ENCODE peak calls at places on chromosomes 12 and 14, in nine cellular contexts. P is mammary epithelial cell, Y is lung, H is neural progenitor cell, T is tibial artery, F is suprapubic skin, A is gastrocnemius medialis, N is left lung, D is OCI-LY7. S is an unnamed sample.

GRCh38 chr12:6424848-6425247 is 19.9 kb upstream of the CD27 start:
- DNase-seq in H (no peak), T (no peak), N (no peak), P (no peak), A (no peak), Y (no peak), D (no peak), F (no peak), S (peak; percentile 35)

GRCh38 chr14:102958461-102958860 is 36.0 kb downstream of the AMN start:
- DNase-seq in H (no peak), N (no peak), F (no peak), A (no peak), T (no peak), Y (no peak), P (no peak), D (no peak), S (no peak)

GRCh38 chr12:121741743-121742142 is 29.2 kb downstream of the TMEM120B start:
- DNase-seq in N (no peak), F (no peak), A (no peak), P (no peak), T (no peak), Y (no peak), H (no peak), D (no peak), S (no peak)

GRCh38 chr14:89720741-89721315 is 233.7 kb downstream of the EFCAB11 start:
- DNase-seq in Y (peak; percentile 38), A (peak; percentile 32), H (no peak), P (no peak), D (peak; percentile 83), T (peak; percentile 47), F (no peak), N (peak; percentile 73), S (no peak)

GRCh38 chr12:104569348-104570173 is 112.8 kb downstream of the CHST11 start:
- DNase-seq in Y (no peak), D (peak; percentile 39), F (no peak), H (no peak), T (peak; percentile 35), N (no peak), A (no peak), P (no peak), S (no peak)

GRCh38 chr12:81558031-81558430 is 201.1 kb downstream of the PPFIA2 start:
- DNase-seq in F (no peak), T (no peak), Y (no peak), N (no peak), H (no peak), D (no peak), A (no peak), P (no peak), S (no peak)

GRCh38 chr12:114774181-114774580 is 90.2 kb upstream of the TBX3 start:
- DNase-seq in F (no peak), T (no peak), D (no peak), A (no peak), H (no peak), Y (no peak), P (no peak), N (no peak), S (no peak)

GRCh38 chr12:91617830-91618229 is 435.2 kb upstream of the DCN start:
- DNase-seq in P (peak; percentile 41), A (no peak), N (no peak), Y (no peak), H (no peak), T (no peak), F (no peak), D (no peak), S (no peak)

GRCh38 chr12:104501641-104502040 is 44.9 kb downstream of the CHST11 start:
- DNase-seq in Y (no peak), P (no peak), D (no peak), F (no peak), A (no peak), N (no peak), H (no peak), T (no peak), S (no peak)

GRCh38 chr12:52867636-52868035 is 18.8 kb upstream of the KRT78 start:
- DNase-seq in N (peak; percentile 84), T (peak; percentile 74), H (no peak), A (peak; percentile 25), D (no peak), Y (no peak), P (peak; percentile 59), F (no peak), S (no peak)

GRCh38 chr14:91405241-91405721 is 12.3 kb downstream of the CCDC88C start:
- DNase-seq in T (no peak), H (no peak), F (no peak), P (no peak), N (no peak), A (no peak), D (no peak), Y (no peak), S (no peak)

GRCh38 chr14:95490727-95491451 is 25.6 kb downstream of the SYNE3 start:
- DNase-seq in F (no peak), D (no peak), P (peak; percentile 60), H (no peak), N (peak; percentile 6), A (peak; percentile 30), T (peak; percentile 75), Y (no peak), S (no peak)

GRCh38 chr12:20000229-20000869 is 368.0 kb upstream of the PDE3A start:
- DNase-seq in H (no peak), N (no peak), P (no peak), D (no peak), T (no peak), F (no peak), A (no peak), Y (no peak), S (no peak)

GRCh38 chr12:124532331-124532750 is 35.1 kb downstream of the NCOR2 start:
- DNase-seq in A (no peak), N (peak; percentile 72), F (no peak), P (no peak), H (peak; percentile 56), T (no peak), D (no peak), Y (no peak), S (no peak)

GRCh38 chr12:130331146-130331545 is 6.5 kb upstream of the PIWIL1 start:
- DNase-seq in T (no peak), F (no peak), D (no peak), Y (no peak), P (no peak), N (no peak), A (no peak), H (no peak), S (no peak)

GRCh38 chr12:64999157-64999425 is 122.0 kb downstream of the WIF1 start:
- DNase-seq in T (no peak), D (no peak), Y (no peak), P (no peak), A (no peak), F (no peak), N (no peak), H (no peak), S (no peak)

GRCh38 chr12:118044577-118044976 is 16.4 kb downstream of the WSB2 start:
- DNase-seq in D (no peak), P (no peak), Y (no peak), H (no peak), T (no peak), A (no peak), N (no peak), F (no peak), S (no peak)

GRCh38 chr12:118042091-118042490 is 18.9 kb downstream of the WSB2 start:
- DNase-seq in P (no peak), D (no peak), A (no peak), F (no peak), H (no peak), N (no peak), Y (no peak), T (no peak), S (no peak)

GRCh38 chr12:118038122-118038521 is 21.6 kb downstream of the RFC5 start:
- DNase-seq in P (no peak), F (no peak), A (no peak), Y (no peak), D (no peak), H (no peak), T (no peak), N (no peak), S (no peak)

GRCh38 chr12:118046430-118046829 is 14.5 kb downstream of the WSB2 start:
- DNase-seq in A (no peak), N (no peak), F (no peak), D (no peak), Y (no peak), P (no peak), T (no peak), H (no peak), S (no peak)

DNA sequence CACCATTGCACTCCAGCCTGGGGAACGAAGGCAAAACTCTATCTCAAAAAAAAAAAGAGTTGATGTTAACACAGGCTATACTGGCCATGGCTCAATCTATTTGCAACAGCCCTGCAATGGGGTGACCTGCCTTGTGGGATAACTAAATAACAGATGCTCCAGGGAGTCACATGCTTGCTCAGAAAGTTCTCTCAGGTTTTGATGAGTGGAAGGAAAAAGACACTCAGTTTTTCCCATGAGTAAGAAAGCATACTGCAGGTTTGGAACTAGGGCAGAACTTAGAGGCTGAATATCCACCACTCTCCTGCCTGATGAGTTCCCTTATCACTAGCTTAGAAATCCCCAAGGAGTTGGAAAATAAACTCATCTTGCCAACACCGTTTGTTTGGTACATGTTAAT is 16.9 kb downstream of the WSB2 start:
- DNase-seq in N (no peak), P (no peak), D (no peak), A (no peak), Y (no peak), T (no peak), F (no peak), H (no peak), S (no peak)
- H3K27ac ChIP-seq in N (no peak overlapping the region), P (no peak overlapping the region), D (no peak overlapping the region), A (no peak overlapping the region), Y (no peak overlapping the region), T (no peak overlapping the region), F (no peak overlapping the region), H (no peak overlapping the region), S (no peak overlapping the region)

GRCh38 chr12:132908145-132909029 is 21.0 kb upstream of the CHFR start:
- DNase-seq in H (peak; percentile 99), P (peak; percentile 99), N (peak; percentile 94), T (peak; percentile 95), F (peak; percentile 97), Y (peak; percentile 96), A (peak; percentile 82), D (peak; percentile 98), S (peak; percentile 98)
- H3K4me3 ChIP-seq in H (peak overlapping the region; percentile 99), P (peak overlapping the region; percentile 83), N (peak overlapping the region; percentile 53), T (peak overlapping the region; percentile 55), F (peak overlapping the region; percentile 53), Y (peak overlapping the region; percentile 71), A (peak overlapping the region; percentile 57), D (peak overlapping the region; percentile 75), S (peak overlapping the region; percentile 46)

DNA sequence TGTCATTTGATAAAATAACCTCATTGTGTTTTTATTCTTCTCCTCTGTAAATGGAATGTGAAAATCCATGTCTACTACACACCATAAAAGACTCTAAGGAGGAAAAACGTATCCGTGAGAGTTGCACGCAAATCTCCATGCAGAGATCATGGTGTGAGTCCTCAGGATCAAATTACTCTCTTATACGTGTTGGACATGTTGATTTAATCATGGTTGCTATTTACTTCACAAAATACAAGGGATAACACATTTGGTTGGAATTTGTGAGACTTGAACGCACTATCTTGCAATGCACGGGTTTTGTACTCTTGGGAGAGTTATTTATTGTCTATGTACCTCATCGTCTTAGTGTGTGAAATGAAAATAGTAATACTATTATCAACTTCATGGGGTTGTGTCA is 128.0 kb upstream of the RASSF8 start:
- DNase-seq in H (no peak), T (no peak), F (no peak), P (no peak), N (no peak), D (no peak), Y (no peak), A (no peak), S (no peak)
- TF ChIP-seq CTCF in H (no peak), T (no peak), F (no peak), P (no peak), N (no peak), D (no peak), Y (no peak), A (no peak), S (no peak)

GRCh38 chr14:76574416-76574815 is 186.9 kb upstream of the VASH1 start:
- DNase-seq in P (no peak), N (no peak), A (no peak), T (no peak), F (no peak), H (no peak), D (no peak), Y (no peak), S (no peak)
- H3K27ac ChIP-seq in P (no peak overlapping the region), N (no peak overlapping the region), A (no peak overlapping the region), T (no peak overlapping the region), F (no peak overlapping the region), H (no peak overlapping the region), D (no peak overlapping the region), Y (no peak overlapping the region), S (no peak overlapping the region)

S was measured in pancreas.